ENCODE peak calls at places on chromosomes 16 and 17, in six cellular contexts. Z is PC-9, V is ovary, Q is lung, N is cardiac muscle cell, I is tibial nerve. F is an unnamed sample.
A peak's percentile ranks its signal among the peaks of the same experiment; 100 is the strongest.

GRCh38 chr16:89917773-89918452 is 749 bp upstream of the MC1R start:
- DNase-seq in V (peak; percentile 72), N (peak; percentile 68), Q (peak; percentile 74), I (no peak), Z (peak; percentile 86), F (peak; percentile 82)

GRCh38 chr17:38459556-38459955 is 31.3 kb downstream of the ARHGAP23 start:
- DNase-seq in I (no peak), Q (no peak), N (no peak), V (no peak), Z (no peak), F (no peak)

GRCh38 chr17:10737168-10737622 is 7.4 kb upstream of the TMEM220 start:
- DNase-seq in V (peak; percentile 44), N (peak; percentile 72), Q (peak; percentile 81), Z (peak; percentile 53), I (peak; percentile 77), F (peak; percentile 34)

GRCh38 chr16:70737377-70738082 is 51.7 kb upstream of the MTSS2 start:
- DNase-seq in Q (peak; percentile 52), Z (no peak), N (peak; percentile 47), I (peak; percentile 64), V (peak; percentile 54), F (peak; percentile 81)

GRCh38 chr16:68385371-68385770 is 62.9 kb downstream of the SMPD3 start:
- DNase-seq in N (no peak), Z (no peak), I (no peak), V (no peak), Q (no peak), F (no peak)

GRCh38 chr16:53068423-53068833 is 13.6 kb downstream of the CHD9 start:
- DNase-seq in Q (no peak), I (no peak), Z (no peak), N (no peak), V (no peak), F (no peak)

GRCh38 chr16:73966851-73967250 is 329.8 kb upstream of the PSMD7 start:
- DNase-seq in Q (no peak), I (no peak), V (no peak), N (no peak), Z (no peak), F (no peak)

GRCh38 chr16:58684354-58685083 is at the start of gene SLC38A7:
- DNase-seq in Z (peak; percentile 63), N (peak; percentile 88), V (peak; percentile 80), I (peak; percentile 83), Q (peak; percentile 85), F (peak; percentile 94)

GRCh38 chr16:52051773-52052172 is 495.2 kb downstream of the TOX3 start:
- DNase-seq in I (no peak), Q (no peak), Z (no peak), V (no peak), N (no peak), F (no peak)

GRCh38 chr17:81517339-81518112 is 4.9 kb upstream of the ACTG1 start:
- DNase-seq in N (peak; percentile 14), Q (no peak), Z (no peak), I (no peak), V (no peak), F (peak; percentile 19)

GRCh38 chr16:67432491-67432890 is 1.6 kb downstream of the HSD11B2 start:
- DNase-seq in V (no peak), N (no peak), I (no peak), Z (no peak), Q (no peak), F (no peak)

GRCh38 chr16:31219154-31219741 is 2.3 kb upstream of the PYDC1 start:
- DNase-seq in Z (peak; percentile 3), N (no peak), Q (no peak), V (no peak), I (no peak), F (no peak)

GRCh38 chr17:4696432-4696796 is 7.5 kb downstream of the PELP1 start:
- DNase-seq in N (no peak), Q (no peak), V (no peak), Z (no peak), I (no peak), F (no peak)

GRCh38 chr17:49723423-49723822 is 15.7 kb upstream of the SLC35B1 start:
- DNase-seq in Z (no peak), I (no peak), V (peak; percentile 91), Q (no peak), N (peak; percentile 19), F (peak; percentile 87)

GRCh38 chr16:9134739-9135138 is 43.3 kb downstream of the HAPSTR1 start:
- DNase-seq in N (peak; percentile 61), Z (peak; percentile 53), V (no peak), I (peak; percentile 22), Q (no peak), F (peak; percentile 61)

GRCh38 chr17:19445105-19445504 is 34.1 kb downstream of the RNF112 start:
- DNase-seq in Z (no peak), N (no peak), I (no peak), V (no peak), Q (no peak), F (no peak)

GRCh38 chr16:57422026-57422944 is 17.7 kb downstream of the CCL17 start:
- DNase-seq in Z (peak; percentile 59), V (peak; percentile 31), N (peak; percentile 60), Q (no peak), I (peak; percentile 46), F (no peak)

GRCh38 chr16:12484426-12484825 is 319.3 kb downstream of the CPPED1 start:
- DNase-seq in V (no peak), N (no peak), I (no peak), Z (no peak), Q (no peak), F (no peak)

GRCh38 chr17:33871720-33872535 is 383.2 kb upstream of the CCL2 start:
- DNase-seq in V (no peak), N (no peak), I (no peak), Z (peak; percentile 48), Q (no peak), F (no peak)

GRCh38 chr17:30278032-30278431 is 13.7 kb downstream of the BLMH start:
- DNase-seq in I (peak; percentile 21), V (no peak), Q (no peak), N (peak; percentile 62), Z (peak; percentile 40), F (no peak)

GRCh38 chr16:674968-675883 is at the start of gene RHBDL1:
- DNase-seq in V (no peak), Q (no peak), I (no peak), N (no peak), Z (no peak), F (peak; percentile 51)

GRCh38 chr17:10062757-10063385 is 135.5 kb downstream of the GAS7 start:
- DNase-seq in Z (no peak), V (no peak), I (no peak), Q (no peak), N (no peak), F (no peak)

GRCh38 chr16:19283637-19284036 is 1.9 kb upstream of the CLEC19A start:
- DNase-seq in Q (no peak), Z (peak; percentile 72), I (no peak), N (no peak), V (no peak), F (no peak)

GRCh38 chr17:47895254-47895855 is 681 bp upstream of the SP2 start:
- DNase-seq in N (no peak), Z (peak; percentile 65), Q (peak; percentile 54), V (peak; percentile 50), I (no peak), F (peak; percentile 39)

GRCh38 chr17:386145-386876 is 33.7 kb upstream of the RPH3AL start:
- DNase-seq in I (peak; percentile 70), Q (peak; percentile 84), V (peak; percentile 78), Z (peak; percentile 47), N (peak; percentile 86), F (peak; percentile 90)

GRCh38 chr16:84080813-84081212 is 35.9 kb downstream of the MBTPS1 start:
- DNase-seq in Z (no peak), N (no peak), V (no peak), Q (no peak), I (no peak), F (no peak)

DNA sequence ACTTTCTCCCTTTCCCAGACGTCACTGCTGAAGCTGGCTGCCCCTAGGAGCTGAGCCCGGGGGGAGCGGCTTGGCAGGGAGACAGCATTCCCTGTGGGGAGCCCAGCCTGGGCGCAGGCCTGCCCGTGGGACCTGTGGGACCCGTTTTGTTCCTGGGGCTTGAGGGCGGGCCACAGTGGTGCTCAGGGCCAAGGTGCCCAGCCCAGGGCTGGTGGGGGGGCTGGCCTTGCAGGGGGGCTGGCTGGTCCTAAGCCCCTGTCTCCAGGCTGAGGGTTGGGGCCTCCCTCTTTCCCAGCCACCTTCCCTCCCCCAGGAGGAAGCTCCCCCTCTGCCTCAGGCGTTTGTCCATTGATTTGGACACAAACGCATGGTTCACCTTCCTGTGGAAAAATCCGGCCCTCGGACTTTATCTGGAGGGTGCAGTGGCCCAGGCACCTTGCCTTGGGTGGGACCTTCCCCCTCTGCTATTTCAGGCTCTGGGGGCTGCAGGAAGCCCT is 4.4 kb downstream of the NHERF2 start:
- DNase-seq in I (no peak), Q (no peak), N (no peak), Z (no peak), V (no peak), F (peak; percentile 52)
- H3K4me3 ChIP-seq in I (no peak overlapping the region), Q (no peak overlapping the region), N (no peak overlapping the region), Z (no peak overlapping the region), V (no peak overlapping the region), F (peak overlapping the region; percentile 78)

GRCh38 chr17:43030137-43030767 is 5.2 kb downstream of the RND2 start:
- DNase-seq in Q (no peak), Z (no peak), V (no peak), I (no peak), N (no peak), F (no peak)

GRCh38 chr17:43031666-43032065 is 6.6 kb downstream of the RND2 start:
- DNase-seq in I (no peak), N (no peak), V (no peak), Q (no peak), Z (no peak), F (no peak)

GRCh38 chr17:43034623-43035293 is 9.7 kb downstream of the RND2 start:
- DNase-seq in Q (no peak), V (no peak), I (no peak), N (no peak), Z (no peak), F (no peak)

GRCh38 chr17:43039646-43040045 is 14.6 kb downstream of the RND2 start:
- DNase-seq in I (no peak), N (no peak), V (no peak), Q (no peak), Z (no peak), F (no peak)

GRCh38 chr17:43033947-43034622 is 9.1 kb downstream of the RND2 start:
- DNase-seq in Z (no peak), N (peak; percentile 54), Q (no peak), I (no peak), V (no peak), F (no peak)
- TF ChIP-seq CTCF in Z (no peak), N (no peak), Q (no peak), I (no peak), V (no peak), F (no peak)

GRCh38 chr17:17567114-17567513 is 24.4 kb downstream of the PEMT start:
- DNase-seq in Q (no peak), V (no peak), I (no peak), N (no peak), Z (no peak), F (peak; percentile 54)
- H3K4me3 ChIP-seq in Q (no peak overlapping the region), V (no peak overlapping the region), I (no peak overlapping the region), N (no peak overlapping the region), Z (no peak overlapping the region), F (peak overlapping the region; percentile 1)

GRCh38 chr17:57955183-57955952 is at the start of gene CUEDC1:
- DNase-seq in Q (peak; percentile 81), Z (no peak), I (peak; percentile 53), N (peak; percentile 86), V (peak; percentile 73), F (peak; percentile 86)
- TF ChIP-seq CTCF in Q (no peak), Z (peak; percentile 24), I (peak; percentile 57), N (no peak), V (no peak), F (peak; percentile 49)

F was measured in psoas muscle.